ENCODE peak calls at places on chromosome 17, in seven cellular contexts. A, D, E, I, C, O and P are unnamed samples.

GRCh38 chr17:19746517-19746916 is 1.6 kb downstream of the ALDH3A1 start:
- DNase-seq in A (no peak), D (no peak), E (no peak), I (no peak), C (no peak), O (no peak), P (no peak)

GRCh38 chr17:9798724-9799123 is 7.3 kb upstream of the DHRS7C start:
- DNase-seq in A (no peak), D (no peak), E (no peak), I (no peak), C (no peak), O (no peak), P (no peak)

GRCh38 chr17:3528604-3529511 is 28.8 kb downstream of the TRPV3 start:
- DNase-seq in A (no peak), D (no peak), E (no peak), I (no peak), C (no peak), O (no peak), P (no peak)

GRCh38 chr17:3037259-3037658 is 26.1 kb downstream of the OR1D5 start:
- DNase-seq in A (no peak), D (no peak), E (no peak), I (no peak), C (no peak), O (no peak), P (no peak)

GRCh38 chr17:63995626-63996025 is 2.5 kb upstream of the PRR29 start:
- DNase-seq in A (peak), D (no peak), E (no peak), I (no peak), C (no peak), O (no peak), P (no peak)

GRCh38 chr17:21213491-21214014 is 408 bp downstream of the TMEM11 start:
- DNase-seq in A (peak), D (no peak), E (no peak), I (no peak), C (no peak), O (peak), P (no peak)

GRCh38 chr17:63349478-63350000 is 96.6 kb downstream of the CYB561 start:
- DNase-seq in A (no peak), D (no peak), E (no peak), I (peak), C (no peak), O (no peak), P (peak)

GRCh38 chr17:32549559-32549958 is 62.8 kb downstream of the CDK5R1 start:
- DNase-seq in A (no peak), D (no peak), E (no peak), I (no peak), C (no peak), O (no peak), P (no peak)

GRCh38 chr17:37576281-37576680 is 32.9 kb downstream of the SYNRG start:
- DNase-seq in A (no peak), D (no peak), E (no peak), I (no peak), C (peak), O (no peak), P (peak)

GRCh38 chr17:18203308-18203707 is 19.7 kb downstream of the ALKBH5 start:
- DNase-seq in A (no peak), D (no peak), E (no peak), I (no peak), C (no peak), O (no peak), P (no peak)

GRCh38 chr17:14950216-14950615 is 314.9 kb downstream of the PMP22 start:
- DNase-seq in A (no peak), D (no peak), E (peak), I (no peak), C (no peak), O (no peak), P (peak)

GRCh38 chr17:59409336-59410048 is 78.0 kb downstream of the YPEL2 start:
- DNase-seq in A (no peak), D (no peak), E (no peak), I (no peak), C (no peak), O (no peak), P (no peak)

GRCh38 chr17:73586153-73586906 is 57.9 kb downstream of the SDK2 start:
- DNase-seq in A (no peak), D (no peak), E (no peak), I (no peak), C (no peak), O (no peak), P (no peak)

GRCh38 chr17:14775761-14776492 is 475.0 kb downstream of the HS3ST3B1 start:
- DNase-seq in A (no peak), D (no peak), E (no peak), I (no peak), C (peak), O (no peak), P (no peak)

GRCh38 chr17:29788045-29788444 is 142.0 kb downstream of the SSH2 start:
- DNase-seq in A (no peak), D (no peak), E (no peak), I (no peak), C (no peak), O (no peak), P (no peak)

GRCh38 chr17:68351395-68351794 is 60.1 kb downstream of the ARSG start:
- DNase-seq in A (no peak), D (no peak), E (no peak), I (peak), C (no peak), O (no peak), P (peak)

GRCh38 chr17:38742431-38743308 is 5.5 kb downstream of the PCGF2 start:
- DNase-seq in A (no peak), D (no peak), E (peak), I (peak), C (peak), O (peak), P (peak)

GRCh38 chr17:28725660-28726395 is at the start of gene TLCD1:
- DNase-seq in A (peak), D (peak), E (no peak), I (peak), C (peak), O (peak), P (peak)

GRCh38 chr17:5203908-5204294 is 12.2 kb upstream of the ZNF594 start:
- DNase-seq in A (no peak), D (no peak), E (no peak), I (peak), C (peak), O (no peak), P (peak)

GRCh38 chr17:2181206-2181983 is 122.2 kb downstream of the SMG6 start:
- DNase-seq in A (no peak), D (no peak), E (no peak), I (peak), C (no peak), O (no peak), P (peak)

GRCh38 chr17:6498798-6499540 is 54.7 kb downstream of the PIMREG start:
- DNase-seq in A (peak), D (no peak), E (no peak), I (no peak), C (no peak), O (no peak), P (no peak)

GRCh38 chr17:27242951-27243350 is 51.0 kb upstream of the WSB1 start:
- DNase-seq in A (no peak), D (no peak), E (no peak), I (no peak), C (no peak), O (no peak), P (no peak)

GRCh38 chr17:63491976-63492575 is 15.2 kb downstream of the ACE start:
- DNase-seq in A (no peak), D (no peak), E (no peak), I (no peak), C (no peak), O (no peak), P (no peak)

GRCh38 chr17:12667299-12667958 is 1.7 kb downstream of the MYOCD start:
- DNase-seq in A (no peak), D (no peak), E (no peak), I (peak), C (no peak), O (peak), P (peak)

GRCh38 chr17:50473901-50474300 is 4.8 kb upstream of the RSAD1 start:
- DNase-seq in A (peak), D (no peak), E (no peak), I (no peak), C (no peak), O (no peak), P (no peak)

GRCh38 chr17:7213895-7214299 is 5.7 kb downstream of the DLG4 start:
- DNase-seq in A (peak), D (no peak), E (peak), I (peak), C (peak), O (peak), P (peak)

GRCh38 chr17:32445075-32445427 is 741 bp downstream of the PSMD11 start:
- DNase-seq in A (no peak), D (no peak), E (peak), I (peak), C (peak), O (no peak), P (peak)

GRCh38 chr17:81332949-81333570 is 38.0 kb upstream of the SLC38A10 start:
- DNase-seq in A (no peak), D (no peak), E (no peak), I (no peak), C (no peak), O (no peak), P (no peak)

GRCh38 chr17:38663125-38663751 is 11.5 kb downstream of the EPOP start:
- DNase-seq in A (peak), D (no peak), E (peak), I (peak), C (peak), O (peak), P (peak)

GRCh38 chr17:82858376-82859126 is 18.7 kb upstream of the ZNF750 start:
- DNase-seq in A (no peak), D (peak), E (no peak), I (no peak), C (peak), O (no peak), P (no peak)

GRCh38 chr17:36198831-36199465 is 2.4 kb upstream of the CCL3L1 start:
- DNase-seq in A (no peak), D (peak), E (no peak), I (no peak), C (no peak), O (no peak), P (no peak)

GRCh38 chr17:34307110-34307509 is 12.1 kb upstream of the CCL8 start:
- DNase-seq in A (no peak), D (no peak), E (no peak), I (peak), C (no peak), O (no peak), P (peak)

GRCh38 chr17:4980644-4981216 is 6.7 kb downstream of the CAMTA2 start:
- DNase-seq in A (no peak), D (no peak), E (no peak), I (peak), C (no peak), O (peak), P (peak)

GRCh38 chr17:37187262-37187661 is 188.5 kb upstream of the C17orf78 start:
- DNase-seq in A (no peak), D (no peak), E (no peak), I (no peak), C (no peak), O (no peak), P (no peak)

GRCh38 chr17:7652659-7653343 is 2.1 kb downstream of the ATP1B2 start:
- DNase-seq in A (no peak), D (no peak), E (no peak), I (no peak), C (no peak), O (no peak), P (no peak)

GRCh38 chr17:55394357-55395021 is 27.1 kb downstream of the MMD start:
- DNase-seq in A (no peak), D (no peak), E (no peak), I (no peak), C (no peak), O (no peak), P (no peak)

GRCh38 chr17:67514998-67515397 is 137.9 kb downstream of the PITPNC1 start:
- DNase-seq in A (no peak), D (no peak), E (no peak), I (no peak), C (no peak), O (no peak), P (no peak)

GRCh38 chr17:37261286-37261685 is 114.5 kb upstream of the C17orf78 start:
- DNase-seq in A (no peak), D (no peak), E (no peak), I (no peak), C (peak), O (no peak), P (peak)

GRCh38 chr17:18319604-18320256 is 4.6 kb downstream of the SMCR8 start:
- DNase-seq in A (no peak), D (no peak), E (peak), I (peak), C (peak), O (peak), P (peak)

GRCh38 chr17:60358611-60359225 is 33.2 kb downstream of the USP32 start:
- DNase-seq in A (no peak), D (no peak), E (no peak), I (no peak), C (no peak), O (no peak), P (no peak)

DNA sequence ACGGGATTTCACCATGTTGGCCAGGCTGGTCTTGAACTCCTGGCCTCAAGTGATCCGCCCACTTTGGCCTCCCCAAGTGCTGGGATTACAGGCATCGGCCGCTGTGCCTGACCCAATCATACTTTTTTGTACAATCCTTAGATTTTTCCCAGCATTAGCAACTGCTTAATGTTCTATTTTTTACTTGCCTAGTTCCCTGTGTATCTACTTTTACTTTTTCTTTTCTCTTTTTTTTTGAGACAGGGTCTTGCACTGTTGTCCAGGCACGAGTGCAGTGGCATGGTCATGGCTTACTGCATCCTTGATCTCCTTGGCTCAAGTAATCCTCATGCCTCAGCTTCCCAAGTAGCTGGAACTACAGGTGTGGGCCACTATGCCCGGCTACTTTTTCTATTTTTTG is 9.5 kb downstream of the GRB2 start:
- DNase-seq in A (no peak), D (no peak), E (no peak), I (no peak), C (no peak), O (no peak), P (no peak)
- H3K4me3 ChIP-seq in A (no peak), D (no peak), E (no peak), I (no peak), C (no peak), O (peak), P (no peak)

DNA sequence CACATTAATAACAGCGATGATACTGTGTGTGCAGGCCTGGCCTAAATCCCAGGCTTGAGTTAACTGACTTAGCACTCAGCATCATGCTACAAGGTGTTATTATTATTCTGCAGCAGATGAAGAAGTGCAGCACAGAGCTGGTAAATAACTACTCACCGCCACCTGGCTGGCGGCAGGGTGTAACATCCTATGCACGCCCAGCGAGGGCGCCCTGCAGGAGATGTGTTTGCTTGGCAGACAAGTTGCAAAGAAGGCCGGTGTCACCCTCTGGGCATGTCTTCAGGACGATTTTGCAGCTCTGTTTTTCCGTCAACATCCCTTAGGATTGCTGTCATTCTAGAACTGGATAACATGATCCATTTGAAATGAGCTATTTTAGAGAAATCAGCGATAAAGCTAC is 30.1 kb downstream of the DNAH9 start:
- DNase-seq in A (no peak), D (no peak), E (no peak), I (no peak), C (no peak), O (no peak), P (no peak)
- TF ChIP-seq CTCF in A (no peak), D (no peak), E (no peak), I (no peak), C (no peak), O (no peak), P (no peak)

DNA sequence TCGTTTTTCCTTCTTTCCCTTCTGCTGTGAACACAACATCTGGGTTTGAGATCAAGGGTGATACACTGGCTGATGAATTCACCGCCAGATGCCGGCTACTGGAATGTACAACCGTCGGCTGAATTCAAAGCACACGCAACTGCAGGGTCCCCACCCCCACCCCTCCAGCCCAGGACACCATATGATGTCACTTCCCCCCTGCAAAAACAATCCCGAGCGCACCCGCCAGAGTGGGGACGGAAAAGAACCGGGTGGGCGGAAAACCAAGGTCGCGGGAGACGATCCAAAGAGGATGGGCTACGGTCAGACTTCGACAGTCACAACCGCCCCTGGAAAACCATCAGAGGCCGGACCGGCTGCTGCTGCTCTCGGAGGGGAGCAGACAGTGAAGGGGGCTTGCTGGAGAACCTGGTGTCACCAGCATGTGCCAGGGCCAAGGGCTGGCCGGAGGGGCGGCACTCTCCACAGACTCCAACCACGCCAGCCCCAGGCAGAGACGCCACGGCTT is 23.3 kb downstream of the CEP295NL start:
- DNase-seq in A (no peak), D (peak), E (peak), I (peak), C (peak), O (no peak), P (peak)
- H3K4me3 ChIP-seq in A (peak), D (peak), E (peak), I (no peak), C (no peak), O (no peak), P (no peak)

DNA sequence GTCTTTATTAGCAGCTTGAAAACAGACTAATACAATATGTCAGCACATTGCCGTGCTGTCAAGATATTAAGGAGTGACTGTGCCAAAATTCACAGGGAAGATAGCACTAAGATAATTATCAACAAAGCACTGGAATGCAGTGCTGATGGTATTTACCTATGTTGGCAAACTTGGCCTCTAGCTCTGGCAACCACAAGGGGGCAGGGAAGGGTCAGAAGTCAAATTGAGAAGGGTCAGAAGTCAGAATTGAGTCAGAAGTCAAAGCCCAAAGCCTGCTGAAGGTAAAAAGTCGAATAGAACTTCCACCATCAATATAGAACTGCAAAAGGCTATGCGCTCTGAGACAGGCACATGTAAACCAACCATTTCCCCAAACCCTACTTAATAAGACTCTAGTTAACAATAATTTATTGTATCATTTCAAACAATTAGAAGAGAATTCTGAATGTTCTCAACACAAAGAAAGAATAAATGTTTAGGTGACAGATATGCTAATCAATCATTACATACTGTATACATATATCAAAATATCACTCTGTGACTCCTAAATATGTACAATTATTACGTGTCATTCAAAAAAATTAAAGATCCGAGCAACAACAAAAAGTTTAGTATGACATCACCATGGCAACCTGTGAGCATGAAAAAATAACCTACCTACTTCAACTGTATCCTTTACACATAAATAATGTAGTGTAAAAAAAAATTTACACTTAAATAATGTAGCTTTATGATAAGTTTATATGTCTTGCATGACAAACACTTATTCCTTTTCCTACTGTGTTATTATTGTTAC is 916.1 kb downstream of the KCNJ2 start:
- DNase-seq in A (no peak), D (no peak), E (no peak), I (peak), C (peak), O (peak), P (peak)
- TF ChIP-seq CTCF in A (no peak), D (no peak), E (peak), I (peak), C (peak), O (peak), P (peak)

GRCh38 chr17:30897311-30897710 is 8.7 kb downstream of the TEFM start:
- DNase-seq in A (no peak), D (no peak), E (no peak), I (no peak), C (no peak), O (no peak), P (no peak)

GRCh38 chr17:30894236-30894635 is 11.8 kb downstream of the TEFM start:
- DNase-seq in A (no peak), D (no peak), E (no peak), I (no peak), C (no peak), O (no peak), P (no peak)
- H3K4me3 ChIP-seq in A (no peak), D (no peak), E (no peak), I (no peak), C (no peak), O (no peak), P (no peak)

DNA sequence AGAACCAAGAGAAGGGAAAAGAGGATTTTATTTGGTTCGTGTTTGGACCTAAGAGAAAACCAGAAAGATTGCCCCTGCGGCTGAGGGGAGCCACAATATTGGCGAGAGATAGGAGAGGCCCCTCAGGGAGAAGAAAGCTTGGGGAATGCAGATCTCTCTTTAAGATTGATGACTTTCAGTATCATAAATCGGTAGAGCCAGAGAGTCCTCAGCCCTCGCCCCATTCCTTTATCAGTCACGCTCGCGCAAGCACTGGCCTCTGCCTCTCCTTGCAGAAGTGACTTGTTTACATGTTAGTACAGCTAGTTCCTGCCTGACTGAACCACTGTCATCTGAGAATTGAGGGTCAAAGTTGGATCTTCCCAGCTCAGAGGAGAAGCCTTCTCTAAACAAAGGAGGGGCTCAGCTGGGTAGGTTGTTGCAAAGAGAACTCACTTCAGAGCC is 21.5 kb upstream of the KRT19 start:
- DNase-seq in A (no peak), D (no peak), E (no peak), I (peak), C (no peak), O (no peak), P (peak)
- TF ChIP-seq CTCF in A (no peak), D (no peak), E (no peak), I (no peak), C (no peak), O (no peak), P (no peak)